ENCODE peak calls at places on chromosome 11, in ten cellular contexts. G is heart left ventricle; T is neural progenitor cell; E is SK-N-SH; A is GM12865; N is foreskin fibroblast; U is A549; W is CD4-positive, alpha-beta memory T cell; I is HFF-Myc; O is gastrocnemius medialis. J is an unnamed sample.

GRCh38 chr11:115687934-115688333 is 183.7 kb upstream of the CADM1 start:
- DNase-seq in O (no peak), G (no peak), W (no peak), I (no peak), N (no peak), U (no peak), A (no peak), E (no peak), T (no peak), J (no peak)

GRCh38 chr11:12285106-12285505 is 92.3 kb upstream of the PARVA start:
- DNase-seq in U (no peak), W (no peak), T (no peak), A (no peak), N (peak), O (no peak), G (no peak), I (peak), E (no peak), J (peak)

GRCh38 chr11:12808519-12808918 is 134.3 kb downstream of the TEAD1 start:
- DNase-seq in N (no peak), G (no peak), E (no peak), O (no peak), T (no peak), W (no peak), A (peak), U (no peak), I (no peak), J (peak)

GRCh38 chr11:100403817-100404216 is 283.3 kb upstream of the ARHGAP42 start:
- DNase-seq in A (no peak), W (no peak), G (no peak), T (peak), N (no peak), E (no peak), U (no peak), I (no peak), O (no peak), J (no peak)

GRCh38 chr11:69504127-69504526 is 22.7 kb downstream of the LINC01488 start:
- DNase-seq in N (no peak), O (no peak), I (no peak), G (no peak), E (no peak), T (no peak), U (no peak), A (no peak), W (no peak), J (no peak)

GRCh38 chr11:31106326-31106725 is 263.2 kb downstream of the DCDC1 start:
- DNase-seq in A (no peak), G (no peak), I (no peak), T (peak), W (no peak), N (no peak), O (no peak), U (no peak), E (no peak), J (no peak)

GRCh38 chr11:67271548-67272284 is 5.4 kb downstream of the GRK2 start:
- DNase-seq in U (no peak), G (peak), W (peak), T (no peak), I (no peak), A (peak), N (no peak), O (peak), E (no peak), J (no peak)

GRCh38 chr11:27423125-27423524 is 49.5 kb downstream of the LGR4 start:
- DNase-seq in E (no peak), T (peak), A (no peak), O (peak), G (no peak), N (peak), W (no peak), I (no peak), U (peak), J (peak)

GRCh38 chr11:8289426-8290047 is 25.9 kb upstream of the LMO1 start:
- DNase-seq in U (no peak), T (peak), A (no peak), I (no peak), E (no peak), O (no peak), W (no peak), N (no peak), G (peak), J (peak)

GRCh38 chr11:43748095-43748494 is 67.6 kb downstream of the HSD17B12 start:
- DNase-seq in W (no peak), I (no peak), G (no peak), O (no peak), U (no peak), T (no peak), N (no peak), A (no peak), E (no peak), J (no peak)
- H3K4me3 ChIP-seq in W (no peak), I (no peak), G (no peak), O (no peak), U (no peak), T (no peak), N (no peak), A (no peak), E (no peak), J (no peak)

DNA sequence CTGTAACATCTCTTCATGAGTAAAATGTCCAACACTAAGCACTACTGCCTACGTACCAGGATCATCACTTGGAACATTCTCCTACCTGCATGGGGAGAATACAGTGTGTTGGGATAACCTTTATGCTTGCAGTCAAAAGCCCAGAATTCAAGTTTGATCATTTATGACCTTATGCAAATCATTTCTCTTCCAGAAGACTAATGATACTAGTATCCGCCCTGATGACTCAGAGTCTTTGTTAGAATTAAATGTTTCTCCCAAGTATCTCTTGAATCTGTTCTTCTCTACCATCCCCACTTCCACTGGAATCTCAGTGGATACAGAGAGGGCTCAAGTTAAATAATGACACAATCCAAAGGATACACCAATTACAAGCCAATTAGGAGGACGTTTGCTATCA is 12.4 kb downstream of the MAJIN start:
- DNase-seq in O (no peak), E (no peak), T (no peak), A (no peak), U (no peak), G (no peak), N (no peak), W (no peak), I (no peak), J (peak)
- H3K4me3 ChIP-seq in O (no peak), E (no peak), T (no peak), A (no peak), U (no peak), G (no peak), N (no peak), W (no peak), I (no peak), J (no peak)

GRCh38 chr11:117313828-117314768 is 2.0 kb downstream of the BACE1 start:
- DNase-seq in I (no peak), A (no peak), T (no peak), O (no peak), U (no peak), E (no peak), W (no peak), G (no peak), N (no peak), J (no peak)
- H3K4me3 ChIP-seq in I (peak), A (no peak), T (peak), O (peak), U (no peak), E (peak), W (no peak), G (peak), N (peak), J (peak)

GRCh38 chr11:71120346-71120963 is 131.9 kb downstream of the SHANK2 start:
- DNase-seq in E (no peak), G (no peak), T (peak), U (peak), A (no peak), I (no peak), N (no peak), W (no peak), O (no peak), J (peak)
- H3K4me3 ChIP-seq in E (no peak), G (no peak), T (no peak), U (no peak), A (no peak), I (no peak), N (no peak), W (no peak), O (no peak), J (no peak)

DNA sequence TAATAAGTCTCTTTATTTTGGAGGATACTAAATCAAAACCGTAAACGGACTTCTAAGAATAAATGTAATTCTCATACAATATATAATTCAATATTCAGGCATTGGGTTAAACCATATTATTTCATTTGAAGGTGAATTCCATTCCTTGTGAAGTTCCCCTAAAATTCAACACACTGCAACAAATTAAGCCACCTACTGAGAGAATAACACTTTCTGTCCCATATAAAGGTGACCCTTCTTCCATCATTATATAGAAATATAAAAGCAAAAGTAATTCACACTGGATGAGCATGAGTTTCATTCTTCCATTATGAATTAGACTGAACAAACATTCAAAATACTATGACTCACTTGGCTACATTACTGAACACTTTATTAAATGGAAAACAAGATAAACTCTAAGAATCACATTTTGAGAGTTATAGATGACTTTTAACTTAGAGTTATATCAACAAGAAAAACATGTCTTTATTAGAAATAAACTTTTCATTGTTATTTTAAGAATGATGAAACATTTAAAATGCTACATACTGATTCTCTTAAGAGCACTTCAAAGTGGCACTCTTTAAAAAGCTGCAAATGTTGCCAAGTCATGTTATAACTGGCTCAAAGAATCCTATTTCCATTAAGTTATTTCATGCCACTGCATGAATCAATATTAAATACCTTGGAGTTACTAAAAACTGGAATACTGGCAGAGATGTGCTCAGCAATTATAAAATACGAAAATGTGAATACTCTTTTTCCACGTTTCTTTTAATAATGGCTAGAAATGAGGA is 2.7 kb downstream of the SESN3 start:
- DNase-seq in I (no peak), E (no peak), G (no peak), W (no peak), U (no peak), A (no peak), T (no peak), O (no peak), N (no peak), J (peak)
- H3K4me3 ChIP-seq in I (no peak), E (no peak), G (peak), W (peak), U (no peak), A (no peak), T (peak), O (no peak), N (no peak), J (no peak)

GRCh38 chr11:119362741-119363080 is 16.2 kb upstream of the MFRP start:
- DNase-seq in E (no peak), U (no peak), G (no peak), A (no peak), I (no peak), N (no peak), T (no peak), W (no peak), O (no peak), J (no peak)

GRCh38 chr11:119365071-119365591 is 16.4 kb downstream of the USP2 start:
- DNase-seq in A (no peak), E (no peak), T (no peak), N (no peak), U (no peak), O (peak), W (no peak), I (no peak), G (no peak), J (peak)

GRCh38 chr11:119363874-119364590 is 17.5 kb downstream of the USP2 start:
- DNase-seq in E (peak), T (peak), I (no peak), A (peak), O (peak), G (peak), U (no peak), N (no peak), W (peak), J (no peak)

GRCh38 chr11:119361961-119362725 is 15.6 kb upstream of the MFRP start:
- DNase-seq in A (no peak), U (no peak), E (no peak), O (peak), I (no peak), N (no peak), G (no peak), W (no peak), T (no peak), J (no peak)

GRCh38 chr11:119363081-119363861 is 16.8 kb upstream of the MFRP start:
- DNase-seq in O (peak), A (no peak), N (no peak), T (no peak), W (no peak), U (no peak), E (no peak), I (no peak), G (no peak), J (no peak)
- H3K4me3 ChIP-seq in O (peak), A (no peak), N (peak), T (peak), W (no peak), U (peak), E (peak), I (peak), G (peak), J (no peak)